ENCODE peak calls at places on chromosomes 3 and 15, in ten cellular contexts. M, S, Y, E, N, B, P, Q, H and K are unnamed samples.

GRCh38 chr3:17122758-17123157 is 238.0 kb downstream of the PLCL2 start:
- DNase-seq in M (no peak), H (no peak), P (no peak), Y (no peak), S (no peak), Q (no peak), N (no peak), E (no peak), B (no peak), K (no peak)

GRCh38 chr15:25545017-25545416 is 106.2 kb upstream of the UBE3A start:
- DNase-seq in Q (no peak), B (no peak), M (peak; percentile 18), Y (no peak), E (no peak), H (no peak), N (no peak), S (peak; percentile 49), P (no peak), K (no peak)

GRCh38 chr3:157789162-157789561 is 285.9 kb upstream of the VEPH1 start:
- DNase-seq in Q (no peak), P (no peak), E (no peak), H (no peak), B (no peak), M (no peak), N (no peak), S (no peak), Y (no peak), K (no peak)

GRCh38 chr15:65980824-65981456 is 111.6 kb downstream of the RAB11A start:
- DNase-seq in M (peak; percentile 60), P (peak; percentile 81), E (peak; percentile 30), Q (peak; percentile 69), H (peak; percentile 96), S (peak; percentile 70), B (peak; percentile 53), N (peak; percentile 89), Y (peak; percentile 83), K (peak; percentile 56)

GRCh38 chr3:144380832-144381231 is 409.2 kb downstream of the DIPK2A start:
- DNase-seq in P (no peak), E (no peak), B (no peak), M (no peak), S (peak; percentile 22), Q (no peak), H (no peak), Y (no peak), N (no peak), K (no peak)

GRCh38 chr3:99760602-99761001 is 57.1 kb upstream of the CMSS1 start:
- DNase-seq in M (no peak), H (no peak), Q (no peak), P (no peak), E (no peak), N (peak; percentile 59), B (no peak), S (no peak), Y (no peak), K (no peak)

GRCh38 chr3:113275876-113276580 is 64.7 kb downstream of the BOC start:
- DNase-seq in B (peak; percentile 7), Y (no peak), N (peak; percentile 69), Q (no peak), E (peak; percentile 76), H (peak; percentile 75), S (no peak), M (no peak), P (no peak), K (no peak)

GRCh38 chr3:113136071-113136470 is 75.3 kb upstream of the BOC start:
- DNase-seq in S (no peak), E (no peak), M (peak; percentile 25), N (peak; percentile 63), Y (no peak), H (no peak), Q (no peak), P (no peak), B (no peak), K (no peak)

GRCh38 chr15:43187544-43188155 is 2.4 kb downstream of the CCNDBP1 start:
- DNase-seq in P (no peak), S (no peak), Q (no peak), N (peak; percentile 72), H (no peak), E (peak; percentile 53), M (peak; percentile 67), B (no peak), Y (no peak), K (no peak)

GRCh38 chr3:140630866-140631265 is 47.0 kb upstream of the TRIM42 start:
- DNase-seq in S (no peak), B (no peak), P (no peak), Q (no peak), Y (no peak), N (no peak), E (no peak), M (no peak), H (no peak), K (no peak)

GRCh38 chr3:182258538-182259177 is 534.6 kb upstream of the ATP11B start:
- DNase-seq in B (no peak), H (no peak), M (peak; percentile 35), N (peak; percentile 55), S (peak; percentile 21), E (peak; percentile 45), P (no peak), Q (no peak), Y (no peak), K (no peak)
- TF ChIP-seq CTCF in B (no peak), H (peak; percentile 85), M (peak; percentile 15), N (peak; percentile 55), S (peak; percentile 81), E (peak; percentile 80), P (peak; percentile 53), Q (peak; percentile 55), Y (peak; percentile 72), K (peak; percentile 82)

GRCh38 chr3:181210275-181210674 is 220.7 kb upstream of the DNAJC19 start:
- DNase-seq in Y (no peak), P (no peak), B (no peak), H (no peak), Q (no peak), S (no peak), N (peak; percentile 42), E (peak; percentile 4), M (peak; percentile 30), K (no peak)
- TF ChIP-seq CTCF in Y (peak; percentile 42), P (peak; percentile 22), B (peak; percentile 31), H (peak; percentile 79), Q (peak; percentile 44), S (peak; percentile 76), N (peak; percentile 16), E (no peak), M (no peak), K (peak; percentile 70)

GRCh38 chr3:198079771-198080520 is 119.9 kb downstream of the LMLN start:
- DNase-seq in B (peak; percentile 64), Y (no peak), H (no peak), P (no peak), E (no peak), Q (no peak), N (peak; percentile 31), M (peak; percentile 61), S (peak; percentile 11), K (no peak)
- TF ChIP-seq CTCF in B (no peak), Y (no peak), H (no peak), P (no peak), E (no peak), Q (no peak), N (peak; percentile 7), M (peak; percentile 7), S (no peak), K (no peak)

DNA sequence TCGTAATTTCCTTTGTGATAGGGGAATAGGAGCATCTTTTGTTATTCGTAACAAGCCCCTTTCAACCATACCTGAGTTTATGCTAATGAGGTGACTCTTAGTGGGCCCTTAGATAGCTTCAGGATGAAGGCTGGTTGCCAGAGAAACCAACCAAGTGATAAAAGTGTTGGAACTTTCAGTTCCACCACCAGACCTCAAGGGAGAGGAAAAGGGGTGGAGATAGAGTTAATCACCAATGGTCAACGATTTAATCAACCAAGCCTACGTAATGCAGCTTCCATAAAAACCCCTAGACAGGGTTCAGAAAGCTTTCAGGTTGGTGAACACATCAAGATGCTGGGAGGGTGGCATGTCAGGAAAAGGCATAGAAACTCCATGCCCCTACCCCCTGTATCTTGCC is 33.0 kb downstream of the HERC1 start:
- DNase-seq in P (no peak), S (no peak), N (no peak), E (no peak), M (no peak), Q (no peak), Y (no peak), B (no peak), H (no peak), K (no peak)
- TF ChIP-seq CTCF in P (no peak), S (no peak), N (no peak), E (no peak), M (no peak), Q (no peak), Y (no peak), B (no peak), H (no peak), K (no peak)

GRCh38 chr3:19215427-19215826 is 67.1 kb downstream of the KCNH8 start:
- DNase-seq in Q (no peak), M (no peak), S (no peak), B (no peak), E (no peak), H (no peak), P (no peak), Y (no peak), N (no peak), K (no peak)

GRCh38 chr3:19216669-19217337 is 68.5 kb downstream of the KCNH8 start:
- DNase-seq in M (no peak), S (no peak), E (no peak), P (peak; percentile 66), B (no peak), N (peak; percentile 2), Q (no peak), Y (no peak), H (no peak), K (no peak)

DNA sequence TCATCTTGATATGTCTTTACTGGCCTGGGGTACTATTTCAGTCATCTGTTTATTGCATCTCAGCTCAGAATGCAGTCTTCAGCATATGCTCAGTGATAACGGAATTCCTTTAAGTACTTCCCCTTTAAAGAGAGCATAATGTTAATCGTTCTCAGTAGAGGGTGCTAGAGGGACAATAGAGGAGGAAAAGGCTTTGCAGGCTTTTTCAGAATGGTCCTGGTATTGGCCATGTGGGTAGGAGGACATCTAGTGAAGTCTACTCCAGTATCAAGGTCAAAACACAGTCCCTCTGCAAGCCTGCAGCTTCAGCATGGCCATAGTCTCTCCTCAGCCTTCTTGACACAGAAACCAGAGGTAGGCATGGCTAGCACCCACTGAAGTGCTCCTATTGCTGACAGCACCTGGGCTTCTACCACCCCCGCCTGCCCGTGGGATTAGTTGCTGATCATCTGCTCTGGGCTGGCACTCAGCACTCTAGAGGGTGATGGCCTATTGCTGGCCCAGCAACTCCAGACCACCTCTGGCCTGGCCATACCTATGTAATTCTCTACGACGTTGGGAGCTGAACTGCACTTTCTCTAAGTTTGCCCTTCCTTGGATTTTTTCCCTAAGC is 65.4 kb downstream of the KCNH8 start:
- DNase-seq in M (peak; percentile 42), E (peak; percentile 4), N (no peak), Q (no peak), H (peak; percentile 56), Y (no peak), B (no peak), P (no peak), S (no peak), K (no peak)
- TF ChIP-seq CTCF in M (peak; percentile 6), E (no peak), N (no peak), Q (no peak), H (peak; percentile 65), Y (peak; percentile 4), B (no peak), P (no peak), S (peak; percentile 50), K (peak; percentile 13)